ENCODE peak calls at places on chromosomes 2 and 18, in four cellular contexts. D, B, R and J are unnamed samples.

GRCh38 chr2:41965886-41966285 is 81.9 kb upstream of the PKDCC start:
- DNase-seq in B (no peak), D (peak), R (peak), J (no peak)

GRCh38 chr2:37819228-37819627 is 105.9 kb upstream of the RMDN2 start:
- DNase-seq in D (no peak), B (peak), R (peak), J (no peak)

GRCh38 chr2:45826889-45827635 is 175.6 kb downstream of the PRKCE start:
- DNase-seq in B (peak), D (peak), R (peak), J (peak)

GRCh38 chr2:49028101-49028500 is 126.2 kb downstream of the FSHR start:
- DNase-seq in B (no peak), R (no peak), D (no peak), J (no peak)

GRCh38 chr2:224555823-224556366 is 29.3 kb downstream of the CUL3 start:
- DNase-seq in D (no peak), R (no peak), B (no peak), J (no peak)

GRCh38 chr2:58939388-58939787 is 698.3 kb upstream of the FANCL start:
- DNase-seq in B (peak), R (no peak), D (no peak), J (no peak)

GRCh38 chr2:3651686-3652516 is 6.1 kb upstream of the ALLC start:
- DNase-seq in R (peak), B (no peak), D (peak), J (peak)

GRCh38 chr2:226158229-226158628 is 641.4 kb downstream of the IRS1 start:
- DNase-seq in R (peak), D (no peak), B (no peak), J (no peak)

GRCh38 chr2:130261970-130262760 is 63.9 kb upstream of the TUBA3E start:
- DNase-seq in D (no peak), R (peak), B (peak), J (no peak)

GRCh38 chr18:79847606-79848293 is 50.0 kb downstream of the KCNG2 start:
- DNase-seq in D (no peak), B (no peak), R (no peak), J (no peak)

GRCh38 chr2:122168799-122169198 is 413.3 kb downstream of the TSN start:
- DNase-seq in B (no peak), R (no peak), D (no peak), J (no peak)

GRCh38 chr18:3121256-3121655 is 98.5 kb downstream of the MYOM1 start:
- DNase-seq in R (peak), B (peak), D (no peak), J (no peak)

GRCh38 chr2:151668737-151669136 is 65.5 kb downstream of the NEB start:
- DNase-seq in R (no peak), D (no peak), B (no peak), J (no peak)

GRCh38 chr2:235623052-235623451 is 129.2 kb downstream of the AGAP1 start:
- DNase-seq in B (no peak), D (no peak), R (no peak), J (no peak)

GRCh38 chr18:61992923-61993322 is 100.1 kb upstream of the RNF152 start:
- DNase-seq in R (peak), D (no peak), B (peak), J (no peak)

GRCh38 chr2:201933792-201934229 is 99.8 kb upstream of the FZD7 start:
- DNase-seq in D (no peak), B (no peak), R (peak), J (no peak)

GRCh38 chr2:37091873-37092272 is 7.6 kb downstream of the GPATCH11 start:
- DNase-seq in R (no peak), D (no peak), B (no peak), J (no peak)

GRCh38 chr2:234980476-234981187 is 28.8 kb downstream of the SH3BP4 start:
- DNase-seq in R (peak), B (no peak), D (no peak), J (no peak)

GRCh38 chr18:11741505-11742145 is 52.6 kb downstream of the GNAL start:
- DNase-seq in B (no peak), D (no peak), R (no peak), J (no peak)

GRCh38 chr2:12507295-12507694 is 209.4 kb upstream of the TRIB2 start:
- DNase-seq in B (peak), R (peak), D (no peak), J (no peak)

GRCh38 chr18:3067213-3068118 is 54.5 kb upstream of the LPIN2 start:
- DNase-seq in B (no peak), R (no peak), D (no peak), J (no peak)

GRCh38 chr2:167398791-167399371 is 510.6 kb downstream of the XIRP2 start:
- DNase-seq in D (no peak), B (no peak), R (no peak), J (no peak)

GRCh38 chr2:79619976-79620375 is 107.1 kb downstream of the CTNNA2 start:
- DNase-seq in B (no peak), R (no peak), D (no peak), J (no peak)

GRCh38 chr2:214710729-214711128 is 98.8 kb downstream of the BARD1 start:
- DNase-seq in D (no peak), B (no peak), R (no peak), J (no peak)

GRCh38 chr18:28198588-28198987 is 21.7 kb upstream of the CDH2 start:
- DNase-seq in R (no peak), D (no peak), B (no peak), J (no peak)

GRCh38 chr2:204325468-204325867 is 219.8 kb upstream of the PARD3B start:
- DNase-seq in B (peak), D (no peak), R (peak), J (peak)

GRCh38 chr2:112891333-112891950 is 19.5 kb upstream of the IL37 start:
- DNase-seq in B (no peak), R (no peak), D (no peak), J (no peak)

GRCh38 chr18:9619545-9619944 is 5.2 kb upstream of the PPP4R1 start:
- DNase-seq in R (peak), B (peak), D (no peak), J (no peak)

DNA sequence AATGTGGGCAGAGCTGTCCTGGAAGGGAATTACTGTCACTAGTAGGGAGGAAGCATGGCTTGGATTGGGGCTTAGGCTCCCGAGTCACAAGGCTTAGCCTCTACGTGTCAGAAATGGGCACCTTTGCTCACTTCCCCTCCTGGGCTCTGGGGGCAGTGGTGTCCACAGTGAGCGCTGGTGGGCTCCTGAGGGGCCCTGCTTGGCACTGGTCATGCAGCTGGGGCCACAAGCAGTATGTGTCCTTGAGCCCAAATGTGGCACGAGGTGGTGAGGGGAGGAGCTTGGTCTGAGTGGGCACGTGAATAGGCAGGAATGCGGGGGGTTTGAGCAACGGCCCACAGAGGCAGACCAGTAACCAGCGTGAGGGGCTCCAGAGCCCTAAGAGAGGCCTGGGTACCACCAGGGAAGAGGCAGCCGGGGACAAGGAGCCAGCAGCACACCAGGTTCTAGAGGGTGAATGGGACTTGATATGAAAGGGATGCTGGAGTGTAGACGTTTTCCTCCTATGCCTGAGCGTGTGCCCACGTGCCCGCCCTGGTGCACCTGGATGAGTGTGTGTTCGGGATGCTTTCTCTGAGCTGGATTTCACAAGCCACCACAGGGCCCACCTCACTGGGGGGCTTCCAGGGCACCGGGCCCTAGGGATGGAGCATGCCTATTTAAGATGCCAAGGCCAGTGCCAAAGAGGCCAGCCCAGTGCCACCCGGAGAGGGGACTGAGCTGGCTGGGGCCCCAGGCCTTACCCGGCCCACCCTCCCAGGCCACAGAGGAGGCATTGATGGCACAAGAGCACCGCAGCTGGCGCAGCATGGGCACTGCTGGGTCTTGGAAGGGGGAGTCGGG is 22.8 kb upstream of the PTMA start:
- DNase-seq in B (no peak), R (no peak), D (no peak), J (no peak)
- TF ChIP-seq CTCF in B (peak), R (peak), D (no peak), J (no peak)

DNA sequence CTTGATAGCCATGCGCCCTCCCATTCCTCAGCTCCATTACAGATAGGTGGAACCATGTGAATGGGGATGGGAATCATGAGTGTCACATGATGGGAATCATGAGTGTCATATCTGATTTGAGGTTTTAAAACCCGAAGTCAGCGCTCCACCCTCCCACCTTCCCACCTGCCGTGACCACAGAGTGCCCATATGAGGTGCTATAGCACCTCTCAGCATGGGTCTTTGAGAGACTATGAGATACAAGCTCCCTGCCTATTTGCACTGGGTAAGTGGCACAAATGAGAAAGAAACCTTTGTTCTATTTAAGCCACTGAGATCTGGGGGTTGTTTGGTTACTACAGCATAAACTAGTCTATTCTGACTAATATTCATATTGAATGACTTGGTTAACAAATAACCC is 78.5 kb upstream of the PTPRM start:
- DNase-seq in D (no peak), R (no peak), B (no peak), J (no peak)
- TF ChIP-seq CTCF in D (no peak), R (no peak), B (no peak), J (no peak)

DNA sequence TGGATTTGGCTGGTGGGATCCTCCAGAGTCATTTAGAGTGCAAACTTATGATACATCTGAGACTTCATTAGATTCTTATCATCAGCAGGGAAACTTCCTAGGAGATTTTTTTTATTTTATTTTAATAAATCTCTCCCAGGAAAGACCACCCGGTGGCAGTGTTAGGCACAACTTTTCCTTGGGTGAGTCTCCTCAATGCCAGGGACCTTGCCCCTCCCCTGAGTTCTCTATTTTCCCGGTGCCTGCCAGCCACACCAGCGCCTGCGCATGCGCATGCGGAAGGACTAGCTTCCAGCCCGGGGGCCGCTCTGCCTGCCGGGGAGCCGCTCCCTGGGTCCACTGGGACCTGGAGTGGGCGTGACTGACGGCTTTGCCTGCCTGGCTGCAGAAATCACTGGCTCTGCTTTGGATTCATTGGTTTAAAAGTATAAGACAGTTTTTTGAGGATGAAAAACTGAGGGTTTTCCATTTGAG is 86.6 kb downstream of the TMEM182 start:
- DNase-seq in R (peak), D (peak), B (no peak), J (peak)
- TF ChIP-seq CTCF in R (no peak), D (no peak), B (no peak), J (peak)

DNA sequence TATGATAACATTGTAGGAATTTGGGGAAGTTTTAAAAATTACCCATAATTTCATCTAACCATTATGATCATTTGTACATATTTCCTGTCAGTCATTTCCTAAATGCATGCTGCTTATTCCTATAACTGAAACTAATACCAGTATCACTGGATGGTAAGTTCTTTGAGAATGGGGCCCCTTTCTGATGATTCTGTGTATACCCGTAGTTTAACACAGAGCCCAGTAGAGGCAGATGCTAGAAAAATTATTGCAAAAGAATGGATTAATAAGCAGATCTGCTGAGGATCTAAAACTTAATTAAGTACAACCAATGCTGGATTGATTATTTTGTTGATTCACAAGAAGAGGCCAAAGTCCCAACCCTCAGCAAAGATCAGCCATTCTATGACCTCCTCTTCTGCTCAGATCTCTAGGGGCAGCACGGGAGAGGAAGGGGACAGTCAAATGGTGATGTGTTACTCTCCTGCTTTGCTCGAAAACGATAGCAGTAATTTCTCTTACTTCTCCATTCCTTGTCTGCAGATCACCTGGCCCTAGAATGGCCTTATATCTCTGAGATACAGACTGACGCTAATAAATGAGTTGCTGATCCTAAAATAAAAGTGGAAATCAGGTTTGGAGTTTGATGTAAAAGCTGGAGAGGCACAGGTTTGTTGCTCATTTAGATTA is 69.5 kb upstream of the PELI1 start:
- DNase-seq in D (no peak), R (no peak), B (no peak), J (no peak)
- TF ChIP-seq CTCF in D (no peak), R (no peak), B (no peak), J (no peak)

GRCh38 chr2:237867465-237867864 is 8.0 kb downstream of the RAMP1 start:
- DNase-seq in R (no peak), D (no peak), B (no peak), J (no peak)

GRCh38 chr2:237864030-237864931 is 4.9 kb downstream of the RAMP1 start:
- DNase-seq in R (no peak), B (no peak), D (no peak), J (no peak)

GRCh38 chr2:237864940-237865622 is 5.7 kb downstream of the RAMP1 start:
- DNase-seq in R (peak), B (no peak), D (no peak), J (no peak)

GRCh38 chr2:237866119-237866621 is 6.7 kb downstream of the RAMP1 start:
- DNase-seq in D (no peak), R (peak), B (no peak), J (no peak)

GRCh38 chr2:237865623-237866041 is 6.2 kb downstream of the RAMP1 start:
- DNase-seq in B (no peak), D (no peak), R (no peak), J (no peak)
- TF ChIP-seq CTCF in B (no peak), D (no peak), R (peak), J (no peak)

GRCh38 chr18:13526519-13526918 is 199.8 kb downstream of the FAM210A start:
- DNase-seq in D (no peak), B (no peak), R (no peak), J (no peak)

GRCh38 chr18:13522861-13523660 is 203.3 kb downstream of the FAM210A start:
- DNase-seq in R (no peak), D (no peak), B (no peak), J (no peak)

GRCh38 chr18:13524054-13524453 is 202.3 kb downstream of the FAM210A start:
- DNase-seq in D (no peak), R (no peak), B (no peak), J (no peak)

GRCh38 chr18:13525381-13526029 is 200.9 kb downstream of the FAM210A start:
- DNase-seq in R (no peak), B (no peak), D (no peak), J (no peak)

GRCh38 chr18:13524824-13525223 is 201.5 kb downstream of the FAM210A start:
- DNase-seq in R (no peak), D (no peak), B (no peak), J (no peak)
- TF ChIP-seq CTCF in R (no peak), D (no peak), B (no peak), J (no peak)

GRCh38 chr18:56873441-56874140 is 222.4 kb downstream of the WDR7 start:
- DNase-seq in R (peak), B (no peak), D (no peak), J (peak)

GRCh38 chr18:56872140-56872539 is 221.0 kb downstream of the WDR7 start:
- DNase-seq in D (no peak), R (no peak), B (no peak), J (no peak)

GRCh38 chr18:56870982-56871381 is 219.8 kb downstream of the WDR7 start:
- DNase-seq in B (no peak), D (no peak), R (no peak), J (no peak)

GRCh38 chr18:56869189-56869777 is 218.1 kb downstream of the WDR7 start:
- DNase-seq in D (no peak), R (peak), B (peak), J (no peak)
- TF ChIP-seq CTCF in D (peak), R (peak), B (peak), J (peak)

GRCh38 chr2:32678825-32679224 is 51.0 kb downstream of the TTC27 start:
- DNase-seq in D (no peak), R (peak), B (peak), J (no peak)
- TF ChIP-seq CTCF in D (no peak), R (no peak), B (peak), J (no peak)

DNA sequence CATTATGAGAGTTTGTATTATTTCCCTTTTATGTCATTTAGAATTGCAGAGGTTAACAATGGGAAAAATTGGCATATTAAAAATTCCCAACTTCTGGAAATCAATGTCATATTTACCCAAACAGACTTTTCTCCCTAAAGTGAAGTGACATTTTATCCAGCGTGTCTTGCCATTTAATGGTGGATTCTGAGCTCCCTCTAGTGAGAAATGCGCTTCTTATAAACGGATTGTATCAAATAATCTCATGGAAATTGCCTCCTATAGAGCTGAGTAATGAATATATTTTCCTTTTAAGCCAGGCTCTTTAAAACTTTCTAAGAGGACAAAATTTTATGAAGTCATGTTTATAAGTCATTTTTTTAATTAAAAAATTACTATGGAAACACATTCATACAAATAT is 5.7 kb upstream of the GCFC2 start:
- DNase-seq in R (peak), D (no peak), B (no peak), J (no peak)
- TF ChIP-seq CTCF in R (no peak), D (no peak), B (peak), J (no peak)